ENCODE peak calls at places on chromosomes 6 and 20, in seven cellular contexts. One of them, this sample, is unnamed.

GRCh38 chr20:53216856-53217576 is 244.9 kb downstream of the TSHZ2 start:
- DNase-seq in AG09309: no peak
- DNase-seq in heart right ventricle: peak
- DNase-seq in AG04450: no peak
- DNase-seq in heart left ventricle: peak
- DNase-seq in lung: peak
- DNase-seq in cardiac muscle cell: peak
- DNase-seq in this sample: peak

GRCh38 chr6:70884074-70884983 is 72.5 kb downstream of the B3GAT2 start:
- DNase-seq in AG09309: peak
- DNase-seq in heart right ventricle: peak
- DNase-seq in AG04450: peak
- DNase-seq in heart left ventricle: peak
- DNase-seq in lung: peak
- DNase-seq in cardiac muscle cell: peak
- DNase-seq in this sample: peak

GRCh38 chr6:130615816-130616215 is 211.4 kb upstream of the SMLR1 start:
- DNase-seq in AG09309: no peak
- DNase-seq in heart right ventricle: no peak
- DNase-seq in AG04450: no peak
- DNase-seq in heart left ventricle: no peak
- DNase-seq in lung: no peak
- DNase-seq in cardiac muscle cell: no peak
- DNase-seq in this sample: no peak

GRCh38 chr20:11585752-11586352 is 331.8 kb upstream of the BTBD3 start:
- DNase-seq in AG09309: no peak
- DNase-seq in heart right ventricle: no peak
- DNase-seq in AG04450: no peak
- DNase-seq in heart left ventricle: no peak
- DNase-seq in lung: no peak
- DNase-seq in cardiac muscle cell: peak
- DNase-seq in this sample: no peak

GRCh38 chr20:51763965-51764602 is 4.1 kb downstream of the ATP9A start:
- DNase-seq in AG09309: no peak
- DNase-seq in heart right ventricle: no peak
- DNase-seq in AG04450: no peak
- DNase-seq in heart left ventricle: no peak
- DNase-seq in lung: no peak
- DNase-seq in cardiac muscle cell: peak
- DNase-seq in this sample: no peak

GRCh38 chr6:165308926-165309731 is at the start of gene C6orf118:
- DNase-seq in AG09309: peak
- DNase-seq in heart right ventricle: peak
- DNase-seq in AG04450: no peak
- DNase-seq in heart left ventricle: peak
- DNase-seq in lung: peak
- DNase-seq in cardiac muscle cell: peak
- DNase-seq in this sample: peak

GRCh38 chr6:113363866-113364265 is 493.3 kb upstream of the MARCKS start:
- DNase-seq in AG09309: no peak
- DNase-seq in heart right ventricle: no peak
- DNase-seq in AG04450: no peak
- DNase-seq in heart left ventricle: no peak
- DNase-seq in lung: no peak
- DNase-seq in cardiac muscle cell: no peak
- DNase-seq in this sample: no peak

GRCh38 chr6:132084811-132085509 is 133.8 kb upstream of the CCN2 start:
- DNase-seq in AG09309: peak
- DNase-seq in heart right ventricle: no peak
- DNase-seq in AG04450: peak
- DNase-seq in heart left ventricle: no peak
- DNase-seq in lung: no peak
- DNase-seq in cardiac muscle cell: peak
- DNase-seq in this sample: no peak

GRCh38 chr20:9021216-9021615 is 47.7 kb upstream of the PLCB4 start:
- DNase-seq in AG09309: no peak
- DNase-seq in heart right ventricle: no peak
- DNase-seq in AG04450: no peak
- DNase-seq in heart left ventricle: no peak
- DNase-seq in lung: no peak
- DNase-seq in cardiac muscle cell: no peak
- DNase-seq in this sample: no peak

GRCh38 chr6:33117826-33118277 is 42.1 kb downstream of the HLA-DPB1 start:
- DNase-seq in AG09309: no peak
- DNase-seq in heart right ventricle: no peak
- DNase-seq in AG04450: no peak
- DNase-seq in heart left ventricle: no peak
- DNase-seq in lung: no peak
- DNase-seq in cardiac muscle cell: no peak
- DNase-seq in this sample: peak

GRCh38 chr20:10228330-10228729 is 9.7 kb downstream of the SNAP25 start:
- DNase-seq in AG09309: no peak
- DNase-seq in heart right ventricle: no peak
- DNase-seq in AG04450: no peak
- DNase-seq in heart left ventricle: no peak
- DNase-seq in lung: no peak
- DNase-seq in cardiac muscle cell: no peak
- DNase-seq in this sample: no peak

GRCh38 chr20:50153153-50153499 is 397 bp downstream of the PEDS1 start:
- DNase-seq in AG09309: no peak
- DNase-seq in heart right ventricle: no peak
- DNase-seq in AG04450: no peak
- DNase-seq in heart left ventricle: no peak
- DNase-seq in lung: no peak
- DNase-seq in cardiac muscle cell: no peak
- DNase-seq in this sample: no peak

GRCh38 chr20:38550274-38550673 is 30.7 kb upstream of the ADIG start:
- DNase-seq in AG09309: no peak
- DNase-seq in heart right ventricle: no peak
- DNase-seq in AG04450: no peak
- DNase-seq in heart left ventricle: no peak
- DNase-seq in lung: no peak
- DNase-seq in cardiac muscle cell: no peak
- DNase-seq in this sample: no peak
- TF ChIP-seq CTCF in AG09309: no peak
- TF ChIP-seq CTCF in heart right ventricle: no peak
- TF ChIP-seq CTCF in AG04450: no peak
- TF ChIP-seq CTCF in heart left ventricle: no peak
- TF ChIP-seq CTCF in lung: no peak
- TF ChIP-seq CTCF in cardiac muscle cell: no peak
- TF ChIP-seq CTCF in this sample: no peak

GRCh38 chr20:31602430-31602778 is 2.7 kb upstream of the ID1 start:
- DNase-seq in AG09309: no peak
- DNase-seq in heart right ventricle: no peak
- DNase-seq in AG04450: no peak
- DNase-seq in heart left ventricle: no peak
- DNase-seq in lung: no peak
- DNase-seq in cardiac muscle cell: no peak
- DNase-seq in this sample: no peak

GRCh38 chr20:31604567-31605030 is 490 bp upstream of the ID1 start:
- DNase-seq in AG09309: no peak
- DNase-seq in heart right ventricle: no peak
- DNase-seq in AG04450: no peak
- DNase-seq in heart left ventricle: no peak
- DNase-seq in lung: no peak
- DNase-seq in cardiac muscle cell: no peak
- DNase-seq in this sample: no peak

GRCh38 chr20:31603822-31604566 is 1.1 kb upstream of the ID1 start:
- DNase-seq in AG09309: peak
- DNase-seq in heart right ventricle: peak
- DNase-seq in AG04450: peak
- DNase-seq in heart left ventricle: peak
- DNase-seq in lung: peak
- DNase-seq in cardiac muscle cell: peak
- DNase-seq in this sample: peak

GRCh38 chr20:31605031-31605901 is at the start of gene ID1:
- DNase-seq in AG09309: peak
- DNase-seq in heart right ventricle: peak
- DNase-seq in AG04450: peak
- DNase-seq in heart left ventricle: peak
- DNase-seq in lung: peak
- DNase-seq in cardiac muscle cell: peak
- DNase-seq in this sample: peak

GRCh38 chr20:31602779-31603441 is 2.2 kb upstream of the ID1 start:
- DNase-seq in AG09309: no peak
- DNase-seq in heart right ventricle: no peak
- DNase-seq in AG04450: no peak
- DNase-seq in heart left ventricle: no peak
- DNase-seq in lung: no peak
- DNase-seq in cardiac muscle cell: peak
- DNase-seq in this sample: peak
- TF ChIP-seq CTCF in AG09309: peak
- TF ChIP-seq CTCF in heart right ventricle: no peak
- TF ChIP-seq CTCF in AG04450: no peak
- TF ChIP-seq CTCF in heart left ventricle: no peak
- TF ChIP-seq CTCF in lung: no peak
- TF ChIP-seq CTCF in cardiac muscle cell: no peak
- TF ChIP-seq CTCF in this sample: no peak

DNA sequence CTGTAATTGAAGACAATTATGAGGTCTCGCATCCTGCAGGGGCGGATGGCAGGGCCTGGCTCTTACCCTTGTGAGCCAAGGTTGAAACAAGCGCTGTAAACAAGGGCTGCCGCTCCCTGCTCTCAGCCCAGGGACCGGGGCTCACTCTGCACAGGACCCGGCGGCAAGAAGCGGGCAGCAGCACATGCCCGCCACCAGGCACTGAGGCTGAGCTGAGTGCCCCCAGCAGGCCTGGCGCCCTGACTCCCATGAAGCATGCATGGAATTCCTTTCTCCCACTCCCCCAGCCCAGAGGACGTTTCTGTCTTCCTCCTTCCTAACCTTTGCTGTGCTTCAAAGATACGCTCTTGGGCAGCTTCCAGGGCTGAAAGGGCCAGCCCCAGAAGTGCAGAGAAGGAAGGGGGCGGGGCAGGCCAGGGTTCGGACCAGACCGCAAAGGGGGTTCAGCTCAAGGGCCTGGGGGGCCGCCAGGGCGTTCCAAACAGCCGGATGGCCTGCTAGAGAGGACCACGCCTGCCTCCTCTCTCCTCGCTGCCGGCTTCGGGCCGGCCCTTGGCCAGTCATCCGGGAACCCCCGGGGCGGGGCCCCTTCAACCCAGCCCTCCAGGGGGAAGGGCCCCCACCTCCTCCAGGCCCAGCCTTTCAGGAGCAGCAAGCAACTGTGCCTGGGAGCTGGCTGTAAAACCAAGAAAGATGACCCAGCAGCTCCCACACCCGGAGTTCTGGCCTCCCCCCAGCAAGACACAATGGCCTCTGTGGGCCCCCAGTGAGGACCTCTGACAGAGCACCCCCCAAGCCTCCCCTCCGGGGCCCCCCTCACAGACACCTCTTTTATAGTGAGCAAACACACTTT is 109.9 kb downstream of the NOL4L start:
- DNase-seq in AG09309: peak
- DNase-seq in heart right ventricle: peak
- DNase-seq in AG04450: peak
- DNase-seq in heart left ventricle: peak
- DNase-seq in lung: peak
- DNase-seq in cardiac muscle cell: peak
- DNase-seq in this sample: no peak
- TF ChIP-seq CTCF in AG09309: no peak
- TF ChIP-seq CTCF in heart right ventricle: no peak
- TF ChIP-seq CTCF in AG04450: no peak
- TF ChIP-seq CTCF in heart left ventricle: no peak
- TF ChIP-seq CTCF in lung: no peak
- TF ChIP-seq CTCF in cardiac muscle cell: no peak
- TF ChIP-seq CTCF in this sample: no peak

GRCh38 chr6:56245903-56246351 is 1.5 kb downstream of the COL21A1 start:
- DNase-seq in AG09309: peak
- DNase-seq in heart right ventricle: no peak
- DNase-seq in AG04450: no peak
- DNase-seq in heart left ventricle: no peak
- DNase-seq in lung: no peak
- DNase-seq in cardiac muscle cell: peak
- DNase-seq in this sample: no peak

GRCh38 chr6:56246941-56247653 is at the start of gene COL21A1:
- DNase-seq in AG09309: no peak
- DNase-seq in heart right ventricle: peak
- DNase-seq in AG04450: no peak
- DNase-seq in heart left ventricle: peak
- DNase-seq in lung: peak
- DNase-seq in cardiac muscle cell: peak
- DNase-seq in this sample: no peak

GRCh38 chr6:56246544-56246940 is 838 bp downstream of the COL21A1 start:
- DNase-seq in AG09309: no peak
- DNase-seq in heart right ventricle: no peak
- DNase-seq in AG04450: no peak
- DNase-seq in heart left ventricle: no peak
- DNase-seq in lung: no peak
- DNase-seq in cardiac muscle cell: no peak
- DNase-seq in this sample: no peak

GRCh38 chr6:56250266-56250665 is 2.9 kb upstream of the COL21A1 start:
- DNase-seq in AG09309: no peak
- DNase-seq in heart right ventricle: no peak
- DNase-seq in AG04450: no peak
- DNase-seq in heart left ventricle: no peak
- DNase-seq in lung: no peak
- DNase-seq in cardiac muscle cell: no peak
- DNase-seq in this sample: no peak

GRCh38 chr6:56247654-56248122 is 308 bp upstream of the COL21A1 start:
- DNase-seq in AG09309: no peak
- DNase-seq in heart right ventricle: no peak
- DNase-seq in AG04450: no peak
- DNase-seq in heart left ventricle: no peak
- DNase-seq in lung: no peak
- DNase-seq in cardiac muscle cell: no peak
- DNase-seq in this sample: no peak
- TF ChIP-seq CTCF in AG09309: no peak
- TF ChIP-seq CTCF in heart right ventricle: no peak
- TF ChIP-seq CTCF in AG04450: no peak
- TF ChIP-seq CTCF in heart left ventricle: no peak
- TF ChIP-seq CTCF in lung: no peak
- TF ChIP-seq CTCF in cardiac muscle cell: no peak
- TF ChIP-seq CTCF in this sample: no peak

GRCh38 chr6:85660181-85660611 is 17.5 kb upstream of the SYNCRIP start:
- DNase-seq in AG09309: peak
- DNase-seq in heart right ventricle: no peak
- DNase-seq in AG04450: peak
- DNase-seq in heart left ventricle: no peak
- DNase-seq in lung: no peak
- DNase-seq in cardiac muscle cell: peak
- DNase-seq in this sample: peak
- TF ChIP-seq CTCF in AG09309: peak
- TF ChIP-seq CTCF in heart right ventricle: no peak
- TF ChIP-seq CTCF in AG04450: peak
- TF ChIP-seq CTCF in heart left ventricle: no peak
- TF ChIP-seq CTCF in lung: no peak
- TF ChIP-seq CTCF in cardiac muscle cell: no peak
- TF ChIP-seq CTCF in this sample: peak